ENCODE peak calls at places on chromosomes 16 and 17, in five cellular contexts. One of them, this sample, is unnamed.

GRCh38 chr17:7884581-7885356 is 3.8 kb upstream of the CHD3 start:
- DNase-seq in psoas muscle: peak; percentile 24
- DNase-seq in adrenal gland: no peak
- DNase-seq in neural progenitor cell: peak; percentile 48
- DNase-seq in heart left ventricle: peak; percentile 16
- DNase-seq in this sample: no peak

GRCh38 chr16:67917140-67917851 is 14.4 kb downstream of the CTRL start:
- DNase-seq in psoas muscle: no peak
- DNase-seq in heart left ventricle: peak; percentile 67
- DNase-seq in neural progenitor cell: no peak
- DNase-seq in adrenal gland: peak; percentile 54
- DNase-seq in this sample: no peak

GRCh38 chr17:41728056-41728455 is 6.4 kb downstream of the HAP1 start:
- DNase-seq in neural progenitor cell: no peak
- DNase-seq in adrenal gland: no peak
- DNase-seq in psoas muscle: no peak
- DNase-seq in heart left ventricle: no peak
- DNase-seq in this sample: no peak

GRCh38 chr16:84177740-84178070 is 9.2 kb downstream of the TAF1C start:
- DNase-seq in neural progenitor cell: no peak
- DNase-seq in adrenal gland: peak; percentile 16
- DNase-seq in psoas muscle: no peak
- DNase-seq in heart left ventricle: no peak
- DNase-seq in this sample: no peak

GRCh38 chr16:71479420-71479819 is 9.7 kb downstream of the ZNF19 start:
- DNase-seq in heart left ventricle: no peak
- DNase-seq in psoas muscle: no peak
- DNase-seq in neural progenitor cell: peak; percentile 60
- DNase-seq in adrenal gland: peak; percentile 27
- DNase-seq in this sample: peak; percentile 11

GRCh38 chr17:46876353-46876887 is 25.0 kb downstream of the WNT9B start:
- DNase-seq in neural progenitor cell: peak; percentile 53
- DNase-seq in psoas muscle: no peak
- DNase-seq in heart left ventricle: no peak
- DNase-seq in adrenal gland: no peak
- DNase-seq in this sample: peak; percentile 31

GRCh38 chr16:68987734-68988457 is 117.6 kb upstream of the HAS3 start:
- DNase-seq in psoas muscle: no peak
- DNase-seq in adrenal gland: no peak
- DNase-seq in heart left ventricle: no peak
- DNase-seq in neural progenitor cell: no peak
- DNase-seq in this sample: no peak

GRCh38 chr17:46044286-46044928 is 45.4 kb downstream of the STH start:
- DNase-seq in psoas muscle: peak; percentile 53
- DNase-seq in neural progenitor cell: peak; percentile 81
- DNase-seq in heart left ventricle: peak; percentile 76
- DNase-seq in adrenal gland: peak; percentile 82
- DNase-seq in this sample: peak; percentile 37

GRCh38 chr17:47949951-47950350 is 7.7 kb downstream of the PRR15L start:
- DNase-seq in adrenal gland: no peak
- DNase-seq in neural progenitor cell: no peak
- DNase-seq in heart left ventricle: no peak
- DNase-seq in psoas muscle: no peak
- DNase-seq in this sample: no peak

GRCh38 chr17:10673318-10673717 is 16.2 kb upstream of the MYH3 start:
- DNase-seq in adrenal gland: no peak
- DNase-seq in psoas muscle: peak; percentile 21
- DNase-seq in neural progenitor cell: peak; percentile 8
- DNase-seq in heart left ventricle: no peak
- DNase-seq in this sample: no peak

GRCh38 chr16:19710991-19711545 is 7.0 kb downstream of the KNOP1 start:
- DNase-seq in adrenal gland: no peak
- DNase-seq in psoas muscle: no peak
- DNase-seq in heart left ventricle: no peak
- DNase-seq in neural progenitor cell: peak; percentile 55
- DNase-seq in this sample: no peak

GRCh38 chr16:19710191-19710908 is 7.7 kb downstream of the KNOP1 start:
- DNase-seq in neural progenitor cell: peak; percentile 75
- DNase-seq in adrenal gland: no peak
- DNase-seq in psoas muscle: no peak
- DNase-seq in heart left ventricle: no peak
- DNase-seq in this sample: no peak

GRCh38 chr16:19708498-19709205 is 9.4 kb downstream of the KNOP1 start:
- DNase-seq in psoas muscle: no peak
- DNase-seq in neural progenitor cell: no peak
- DNase-seq in adrenal gland: no peak
- DNase-seq in heart left ventricle: peak; percentile 50
- DNase-seq in this sample: no peak

GRCh38 chr16:19707699-19708497 is 10.1 kb downstream of the KNOP1 start:
- DNase-seq in psoas muscle: no peak
- DNase-seq in adrenal gland: no peak
- DNase-seq in heart left ventricle: no peak
- DNase-seq in neural progenitor cell: no peak
- DNase-seq in this sample: no peak

DNA sequence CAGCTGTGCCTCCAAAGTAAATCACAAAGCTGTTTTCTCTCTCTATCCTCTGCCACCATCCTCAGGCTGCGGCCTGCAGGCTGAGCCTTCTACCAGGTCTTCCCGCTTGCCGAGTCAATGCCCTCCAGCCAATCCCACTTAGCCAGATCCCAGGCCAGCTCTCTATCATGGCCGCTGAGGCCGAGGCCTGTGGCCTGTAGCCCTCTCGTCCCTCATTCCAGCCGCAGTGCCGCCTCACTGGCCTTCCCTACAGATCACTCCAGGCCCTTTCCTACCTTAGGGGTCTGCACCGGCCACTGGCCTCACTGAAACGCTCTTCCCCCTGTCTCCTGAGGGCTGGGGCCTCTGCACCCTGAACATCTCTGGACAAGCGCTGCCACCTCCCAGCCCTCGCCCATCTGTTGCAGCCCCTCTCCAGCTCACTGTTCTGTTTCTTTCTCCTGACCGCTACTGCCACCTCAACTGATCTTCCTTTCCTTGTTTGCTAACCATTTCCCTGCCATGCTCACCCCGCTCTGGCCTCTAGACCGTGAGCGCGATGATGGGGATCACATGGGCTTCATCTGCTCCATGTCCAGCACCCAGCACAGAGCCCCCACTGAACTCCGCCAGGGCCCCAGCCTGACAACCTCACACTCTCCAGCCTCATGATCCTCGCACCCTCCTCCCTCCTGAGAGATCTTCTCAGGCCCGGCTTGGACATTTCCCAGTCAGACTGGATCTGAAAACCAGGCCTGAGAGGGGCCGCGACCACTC is 8.5 kb downstream of the KNOP1 start:
- DNase-seq in adrenal gland: no peak
- DNase-seq in heart left ventricle: no peak
- DNase-seq in psoas muscle: no peak
- DNase-seq in neural progenitor cell: no peak
- DNase-seq in this sample: no peak
- H3K27ac ChIP-seq in adrenal gland: no peak overlapping the region
- H3K27ac ChIP-seq in heart left ventricle: peak overlapping the region; percentile 74
- H3K27ac ChIP-seq in psoas muscle: peak overlapping the region; percentile 48
- H3K27ac ChIP-seq in neural progenitor cell: peak overlapping the region; percentile 84
- H3K27ac ChIP-seq in this sample: no peak overlapping the region

GRCh38 chr17:31566247-31566991 is 174.9 kb downstream of the RAB11FIP4 start:
- DNase-seq in neural progenitor cell: no peak
- DNase-seq in heart left ventricle: no peak
- DNase-seq in adrenal gland: no peak
- DNase-seq in psoas muscle: no peak
- DNase-seq in this sample: no peak
- H3K4me1 ChIP-seq in neural progenitor cell: peaks cover 20% of the 10 kb centered on the region
- H3K4me1 ChIP-seq in heart left ventricle: peaks cover 43% of the 10 kb centered on the region
- H3K4me1 ChIP-seq in adrenal gland: no peaks in the 10 kb centered on the region
- H3K4me1 ChIP-seq in psoas muscle: peaks cover 13% of the 10 kb centered on the region
- H3K4me1 ChIP-seq in this sample: peaks cover 12% of the 10 kb centered on the region

DNA sequence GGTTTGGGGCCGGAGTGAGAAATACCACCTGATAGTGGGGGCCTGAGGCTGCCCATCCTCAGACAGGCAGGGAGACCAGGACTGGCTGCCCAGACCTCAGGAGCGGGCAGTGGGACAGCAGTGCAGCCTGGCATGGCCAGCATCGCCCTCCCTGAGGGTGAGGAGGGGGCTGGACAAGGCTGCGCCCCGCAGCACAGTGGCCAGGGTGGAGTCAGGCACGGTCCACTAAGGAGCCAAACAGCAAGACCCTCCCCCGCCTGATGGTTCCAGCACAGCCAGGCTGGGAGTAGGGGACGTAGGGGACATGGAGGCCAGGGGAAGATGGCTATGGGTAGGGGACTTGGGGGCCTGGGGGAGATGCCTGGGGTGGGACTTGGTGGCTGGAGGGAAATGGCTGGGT is 3.3 kb downstream of the ZNF598 start:
- DNase-seq in heart left ventricle: no peak
- DNase-seq in psoas muscle: no peak
- DNase-seq in adrenal gland: no peak
- DNase-seq in neural progenitor cell: no peak
- DNase-seq in this sample: no peak
- H3K27me3 ChIP-seq in heart left ventricle: no peaks in the 10 kb centered on the region
- H3K27me3 ChIP-seq in psoas muscle: no peaks in the 10 kb centered on the region
- H3K27me3 ChIP-seq in adrenal gland: no peaks in the 10 kb centered on the region
- H3K27me3 ChIP-seq in neural progenitor cell: no peaks in the 10 kb centered on the region
- H3K27me3 ChIP-seq in this sample: no peaks in the 10 kb centered on the region

GRCh38 chr16:48494742-48495141 is 109.5 kb upstream of the SIAH1 start:
- DNase-seq in psoas muscle: no peak
- DNase-seq in adrenal gland: no peak
- DNase-seq in heart left ventricle: no peak
- DNase-seq in neural progenitor cell: no peak
- DNase-seq in this sample: no peak

GRCh38 chr16:48489376-48489775 is 104.2 kb upstream of the SIAH1 start:
- DNase-seq in psoas muscle: no peak
- DNase-seq in adrenal gland: no peak
- DNase-seq in neural progenitor cell: no peak
- DNase-seq in heart left ventricle: no peak
- DNase-seq in this sample: no peak

GRCh38 chr16:48495303-48495702 is 110.1 kb upstream of the SIAH1 start:
- DNase-seq in heart left ventricle: no peak
- DNase-seq in psoas muscle: no peak
- DNase-seq in adrenal gland: no peak
- DNase-seq in neural progenitor cell: no peak
- DNase-seq in this sample: no peak

GRCh38 chr16:48492131-48492530 is 106.9 kb upstream of the SIAH1 start:
- DNase-seq in adrenal gland: no peak
- DNase-seq in psoas muscle: no peak
- DNase-seq in neural progenitor cell: no peak
- DNase-seq in heart left ventricle: no peak
- DNase-seq in this sample: no peak

GRCh38 chr16:48491517-48491916 is 106.3 kb upstream of the SIAH1 start:
- DNase-seq in heart left ventricle: no peak
- DNase-seq in adrenal gland: no peak
- DNase-seq in psoas muscle: no peak
- DNase-seq in neural progenitor cell: no peak
- DNase-seq in this sample: no peak
- H3K27ac ChIP-seq in heart left ventricle: no peak overlapping the region
- H3K27ac ChIP-seq in adrenal gland: no peak overlapping the region
- H3K27ac ChIP-seq in psoas muscle: no peak overlapping the region
- H3K27ac ChIP-seq in neural progenitor cell: no peak overlapping the region
- H3K27ac ChIP-seq in this sample: no peak overlapping the region

GRCh38 chr17:63828936-63829335 is 1.5 kb upstream of the FTSJ3 start:
- DNase-seq in psoas muscle: no peak
- DNase-seq in heart left ventricle: no peak
- DNase-seq in adrenal gland: no peak
- DNase-seq in neural progenitor cell: no peak
- DNase-seq in this sample: no peak
- H3K4me1 ChIP-seq in psoas muscle: peaks cover 26% of the 10 kb centered on the region
- H3K4me1 ChIP-seq in heart left ventricle: peaks cover 16% of the 10 kb centered on the region
- H3K4me1 ChIP-seq in adrenal gland: peaks cover 8% of the 10 kb centered on the region
- H3K4me1 ChIP-seq in neural progenitor cell: peaks cover 11% of the 10 kb centered on the region
- H3K4me1 ChIP-seq in this sample: peaks cover 12% of the 10 kb centered on the region

DNA sequence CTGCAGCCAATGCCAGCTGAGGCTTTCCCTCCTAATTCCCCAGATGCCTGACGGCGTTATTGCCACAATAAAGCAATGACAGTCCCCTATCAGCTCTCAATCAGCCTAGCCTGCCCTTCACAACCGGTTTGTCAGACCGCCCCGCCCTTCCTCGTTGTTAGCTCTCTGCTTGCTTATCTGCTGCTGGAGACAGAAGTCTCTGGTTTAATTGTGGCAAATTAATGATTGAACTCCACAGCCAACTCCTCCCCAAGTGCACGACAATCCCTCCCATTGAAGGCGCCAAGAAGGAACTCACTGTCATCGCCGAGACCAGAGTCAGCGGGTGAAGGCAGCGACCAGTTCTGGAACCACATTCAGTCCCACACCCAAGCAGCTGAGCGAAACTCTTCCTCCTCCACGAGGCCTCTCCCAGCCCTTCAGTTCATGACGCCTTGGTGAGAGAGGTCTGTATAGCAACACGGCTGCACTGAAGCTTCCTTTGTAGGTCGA is 474.4 kb downstream of the SLC39A11 start:
- DNase-seq in neural progenitor cell: peak; percentile 16
- DNase-seq in psoas muscle: no peak
- DNase-seq in adrenal gland: no peak
- DNase-seq in heart left ventricle: no peak
- DNase-seq in this sample: peak; percentile 48
- H3K27me3 ChIP-seq in neural progenitor cell: no peaks in the 10 kb centered on the region
- H3K27me3 ChIP-seq in psoas muscle: peaks cover 31% of the 10 kb centered on the region
- H3K27me3 ChIP-seq in adrenal gland: no peaks in the 10 kb centered on the region
- H3K27me3 ChIP-seq in heart left ventricle: no peaks in the 10 kb centered on the region
- H3K27me3 ChIP-seq in this sample: no peaks in the 10 kb centered on the region

DNA sequence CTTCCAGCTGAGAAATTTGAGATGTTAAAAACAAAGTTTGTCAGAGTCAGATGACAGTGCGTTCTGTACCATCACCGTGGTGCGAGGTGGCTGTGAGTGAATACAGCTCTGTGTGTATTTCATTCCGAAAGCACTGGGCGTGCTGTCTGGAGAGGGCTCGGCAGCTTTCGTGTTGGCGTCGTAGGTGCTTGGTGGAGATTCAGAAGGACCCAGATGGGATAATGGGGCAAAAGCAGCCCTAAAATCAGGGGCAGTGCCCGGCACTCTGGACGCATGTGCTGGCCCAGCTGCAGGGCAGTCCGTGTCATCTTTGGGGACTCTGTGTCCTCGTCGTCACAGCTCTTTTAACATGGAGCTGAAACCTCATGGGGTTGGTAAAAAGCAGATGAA is 206.4 kb downstream of the RPTOR start:
- DNase-seq in adrenal gland: no peak
- DNase-seq in neural progenitor cell: no peak
- DNase-seq in psoas muscle: peak; percentile 62
- DNase-seq in heart left ventricle: no peak
- DNase-seq in this sample: no peak
- H3K27ac ChIP-seq in adrenal gland: no peak overlapping the region
- H3K27ac ChIP-seq in neural progenitor cell: peak overlapping the region; percentile 54
- H3K27ac ChIP-seq in psoas muscle: peak overlapping the region; percentile 98
- H3K27ac ChIP-seq in heart left ventricle: no peak overlapping the region
- H3K27ac ChIP-seq in this sample: no peak overlapping the region

This sample was measured in foreskin keratinocyte.